ENCODE peak calls at places on chromosomes 4 and X, in seven cellular contexts. N is lower leg skin, V is amygdala, B is HT1080, E is T-helper 2 cell, W is mammary epithelial cell, D is mesothelial cell of epicardium. I is an unnamed sample.

GRCh38 chr4:81404294-81404693 is 67.4 kb downstream of the RASGEF1B start:
- DNase-seq in V (no peak), D (no peak), N (no peak), E (no peak), B (no peak), W (no peak), I (no peak)

GRCh38 chrX:30904186-30904585 is 15.1 kb upstream of the TAB3 start:
- DNase-seq in B (no peak), E (no peak), N (no peak), D (no peak), V (no peak), W (no peak), I (no peak)

GRCh38 chr4:176387571-176387970 is 67.8 kb downstream of the SPCS3 start:
- DNase-seq in V (no peak), W (no peak), N (no peak), B (no peak), D (no peak), E (no peak), I (no peak)

GRCh38 chr4:9916346-9916745 is 105.0 kb downstream of the SLC2A9 start:
- DNase-seq in D (no peak), W (no peak), V (no peak), E (no peak), N (no peak), B (no peak), I (no peak)

GRCh38 chrX:107589243-107589642 is 39.1 kb upstream of the PRPS1 start:
- DNase-seq in N (no peak), E (no peak), V (no peak), B (no peak), D (no peak), W (no peak), I (no peak)

GRCh38 chr4:65589331-65589730 is 81.0 kb downstream of the EPHA5 start:
- DNase-seq in W (no peak), D (no peak), V (no peak), E (no peak), N (no peak), B (no peak), I (no peak)

GRCh38 chrX:123088331-123088730 is 95.7 kb upstream of the GRIA3 start:
- DNase-seq in V (no peak), N (no peak), B (no peak), W (peak; percentile 43), D (no peak), E (no peak), I (no peak)

GRCh38 chrX:56812515-56813105 is 83.6 kb downstream of the NBDY start:
- DNase-seq in E (no peak), D (no peak), N (no peak), W (no peak), B (no peak), V (no peak), I (no peak)

GRCh38 chrX:21493226-21493850 is 119.1 kb downstream of the CNKSR2 start:
- DNase-seq in E (no peak), D (no peak), W (peak; percentile 11), B (peak; percentile 41), V (no peak), N (no peak), I (no peak)

GRCh38 chrX:43644124-43644701 is 11.9 kb upstream of the MAOA start:
- DNase-seq in W (peak; percentile 89), E (no peak), D (no peak), V (no peak), B (peak; percentile 84), N (no peak), I (no peak)

GRCh38 chr4:41525129-41525528 is 12.8 kb upstream of the LIMCH1 start:
- DNase-seq in D (no peak), V (no peak), B (peak; percentile 98), W (peak; percentile 46), N (no peak), E (no peak), I (peak; percentile 6)

GRCh38 chr4:153520871-153521329 is 54.7 kb downstream of the TMEM131L start:
- DNase-seq in B (no peak), W (no peak), D (no peak), N (no peak), E (no peak), V (no peak), I (no peak)

GRCh38 chrX:106023947-106024346 is 14.6 kb downstream of the SERPINA7 start:
- DNase-seq in W (no peak), B (no peak), D (no peak), E (no peak), V (no peak), N (no peak), I (no peak)

GRCh38 chr4:113905301-113905700 is 74.1 kb downstream of the ARSJ start:
- DNase-seq in W (no peak), B (no peak), D (no peak), N (no peak), E (no peak), V (no peak), I (no peak)

GRCh38 chrX:31397119-31397518 is 325.3 kb upstream of the FTHL17 start:
- DNase-seq in W (peak; percentile 29), V (no peak), D (no peak), B (peak; percentile 72), N (no peak), E (no peak), I (no peak)

GRCh38 chrX:26138043-26138442 is at the start of gene MAGEB18:
- DNase-seq in N (no peak), W (no peak), D (no peak), E (no peak), V (no peak), B (no peak), I (no peak)

GRCh38 chr4:127501103-127501502 is 131.7 kb upstream of the INTU start:
- DNase-seq in V (no peak), N (no peak), B (peak; percentile 63), E (no peak), W (peak; percentile 11), D (no peak), I (no peak)

GRCh38 chr4:142265536-142265935 is 580.6 kb downstream of the INPP4B start:
- DNase-seq in V (no peak), W (peak; percentile 50), B (peak; percentile 59), E (no peak), N (no peak), D (no peak), I (no peak)

GRCh38 chr4:175806741-175807140 is 5.3 kb downstream of the GPM6A start:
- DNase-seq in B (no peak), E (no peak), D (no peak), W (no peak), N (no peak), V (no peak), I (no peak)

GRCh38 chr4:154399259-154399974 is 92.2 kb downstream of the DCHS2 start:
- DNase-seq in B (peak; percentile 59), N (no peak), D (no peak), E (no peak), W (peak; percentile 19), V (no peak), I (no peak)

GRCh38 chrX:52608961-52609360 is 45.7 kb downstream of the SSX7 start:
- DNase-seq in D (no peak), V (no peak), B (no peak), E (no peak), W (no peak), N (no peak), I (no peak)

GRCh38 chrX:75327607-75328006 is 53.7 kb downstream of the UPRT start:
- DNase-seq in B (no peak), D (no peak), N (no peak), W (no peak), V (no peak), E (no peak), I (no peak)

GRCh38 chrX:13120017-13120416 is 75.6 kb upstream of the FAM9C start:
- DNase-seq in W (no peak), E (no peak), D (no peak), N (no peak), V (no peak), B (no peak), I (peak; percentile 31)

GRCh38 chrX:37905436-37906147 is 58.2 kb upstream of the DYNLT3 start:
- DNase-seq in V (no peak), D (peak; percentile 23), B (peak; percentile 80), W (no peak), N (no peak), E (no peak), I (peak; percentile 70)

GRCh38 chrX:38558681-38559080 is 2.7 kb upstream of the TSPAN7 start:
- DNase-seq in W (peak; percentile 83), D (no peak), E (no peak), V (no peak), B (no peak), N (no peak), I (no peak)

GRCh38 chrX:126164689-126165400 is 1.2 kb downstream of the DCAF12L2 start:
- DNase-seq in N (no peak), D (no peak), E (no peak), B (no peak), W (no peak), V (no peak), I (peak; percentile 42)

GRCh38 chr4:94559351-94559806 is 107.6 kb downstream of the PDLIM5 start:
- DNase-seq in E (no peak), V (no peak), D (no peak), N (no peak), W (peak; percentile 68), B (no peak), I (no peak)

GRCh38 chr4:23324291-23324690 is 565.6 kb downstream of the PPARGC1A start:
- DNase-seq in V (no peak), N (no peak), W (peak; percentile 41), B (peak; percentile 95), D (no peak), E (no peak), I (no peak)

GRCh38 chr4:185734214-185734613 is 77.8 kb downstream of the SORBS2 start:
- DNase-seq in N (no peak), D (no peak), W (no peak), B (no peak), E (no peak), V (no peak), I (no peak)